ENCODE peak calls at places on chromosomes 16 and 17, in ten cellular contexts. C is GM04504; K is germinal center; U is left ventricle myocardium inferior; R is NCI-H345; P is naive thymus-derived CD8-positive, alpha-beta T cell; Q is GM23338; I is NAMALWA; J is tibial artery; M is CD8-positive, alpha-beta T cell. T is an unnamed sample.

GRCh38 chr16:89972244-89973234 is 24.0 kb downstream of the DEF8 start:
- DNase-seq in C (peak; percentile 79), K (peak; percentile 100), U (peak; percentile 91), R (peak; percentile 85), P (peak; percentile 90), Q (peak; percentile 92), I (peak; percentile 95), J (peak; percentile 88), M (peak; percentile 96), T (peak; percentile 82)

GRCh38 chr16:27717726-27718125 is 167.8 kb downstream of the KATNIP start:
- DNase-seq in C (no peak), K (no peak), U (no peak), R (no peak), P (no peak), Q (no peak), I (no peak), J (no peak), M (no peak), T (no peak)

GRCh38 chr16:10577305-10578202 is 2.8 kb downstream of the EMP2 start:
- DNase-seq in C (no peak), K (no peak), U (peak; percentile 64), R (peak; percentile 51), P (no peak), Q (peak; percentile 42), I (no peak), J (no peak), M (no peak), T (no peak)

GRCh38 chr17:21250719-21251305 is 2.4 kb downstream of the NATD1 start:
- DNase-seq in C (no peak), K (no peak), U (no peak), R (no peak), P (no peak), Q (no peak), I (no peak), J (no peak), M (no peak), T (no peak)

GRCh38 chr16:78675312-78675711 is 575.9 kb downstream of the WWOX start:
- DNase-seq in C (no peak), K (no peak), U (no peak), R (no peak), P (no peak), Q (no peak), I (no peak), J (no peak), M (no peak), T (no peak)

GRCh38 chr17:36657763-36658490 is 56.5 kb downstream of the MRM1 start:
- DNase-seq in C (no peak), K (peak; percentile 25), U (no peak), R (no peak), P (no peak), Q (peak; percentile 86), I (no peak), J (peak; percentile 24), M (peak; percentile 58), T (no peak)

GRCh38 chr17:50464121-50464520 is 4.6 kb downstream of the CHAD start:
- DNase-seq in C (no peak), K (no peak), U (no peak), R (no peak), P (no peak), Q (no peak), I (no peak), J (no peak), M (no peak), T (no peak)

GRCh38 chr16:72224260-72224768 is 52.4 kb upstream of the PMFBP1 start:
- DNase-seq in C (no peak), K (no peak), U (no peak), R (no peak), P (no peak), Q (no peak), I (no peak), J (no peak), M (no peak), T (no peak)

GRCh38 chr16:56614549-56614991 is 6.2 kb downstream of the MT2A start:
- DNase-seq in C (no peak), K (no peak), U (no peak), R (no peak), P (no peak), Q (no peak), I (no peak), J (no peak), M (no peak), T (no peak)

GRCh38 chr17:1590031-1590746 is 27.6 kb upstream of the PITPNA start:
- DNase-seq in C (peak; percentile 66), K (no peak), U (peak; percentile 74), R (no peak), P (no peak), Q (no peak), I (no peak), J (peak; percentile 75), M (no peak), T (no peak)

GRCh38 chr17:78129385-78130079 is 977 bp upstream of the TMC6 start:
- DNase-seq in C (no peak), K (peak; percentile 51), U (no peak), R (no peak), P (no peak), Q (no peak), I (peak; percentile 58), J (no peak), M (peak; percentile 78), T (no peak)